ENCODE peak calls at places on chromosomes 13 and 19, in four cellular contexts. One of them, this sample, is unnamed.

GRCh38 chr13:61148691-61149332 is 266.8 kb downstream of the PCDH20 start:
- DNase-seq in uterus: no peak
- DNase-seq in lower leg skin: no peak
- DNase-seq in HCT116: no peak
- DNase-seq in this sample: no peak

GRCh38 chr19:30304540-30304939 is 67.6 kb upstream of the ZNF536 start:
- DNase-seq in uterus: no peak
- DNase-seq in lower leg skin: no peak
- DNase-seq in HCT116: no peak
- DNase-seq in this sample: no peak

GRCh38 chr13:38905861-38906260 is 84.8 kb downstream of the STOML3 start:
- DNase-seq in uterus: no peak
- DNase-seq in lower leg skin: no peak
- DNase-seq in HCT116: no peak
- DNase-seq in this sample: no peak

GRCh38 chr19:13906525-13906904 is 514 bp downstream of the CC2D1A start:
- DNase-seq in uterus: no peak
- DNase-seq in lower leg skin: no peak
- DNase-seq in HCT116: no peak
- DNase-seq in this sample: no peak

GRCh38 chr13:102138635-102139225 is 263.1 kb downstream of the FGF14 start:
- DNase-seq in uterus: no peak
- DNase-seq in lower leg skin: no peak
- DNase-seq in HCT116: no peak
- DNase-seq in this sample: no peak

GRCh38 chr19:45162464-45163143 is 1.8 kb upstream of the NKPD1 start:
- DNase-seq in uterus: no peak
- DNase-seq in lower leg skin: peak
- DNase-seq in HCT116: no peak
- DNase-seq in this sample: no peak

GRCh38 chr13:21901772-21902708 is 231.2 kb downstream of the FGF9 start:
- DNase-seq in uterus: peak
- DNase-seq in lower leg skin: no peak
- DNase-seq in HCT116: no peak
- DNase-seq in this sample: no peak

GRCh38 chr19:54448037-54448773 is 794 bp upstream of the LENG8 start:
- DNase-seq in uterus: peak
- DNase-seq in lower leg skin: peak
- DNase-seq in HCT116: no peak
- DNase-seq in this sample: peak

GRCh38 chr13:33347866-33348265 is 62.3 kb upstream of the STARD13 start:
- DNase-seq in uterus: no peak
- DNase-seq in lower leg skin: no peak
- DNase-seq in HCT116: no peak
- DNase-seq in this sample: no peak

GRCh38 chr13:85798999-85799646 is at the start of gene SLITRK6:
- DNase-seq in uterus: no peak
- DNase-seq in lower leg skin: no peak
- DNase-seq in HCT116: peak
- DNase-seq in this sample: no peak

GRCh38 chr13:88153353-88153752 is 482.2 kb downstream of the SLITRK5 start:
- DNase-seq in uterus: no peak
- DNase-seq in lower leg skin: no peak
- DNase-seq in HCT116: no peak
- DNase-seq in this sample: no peak

GRCh38 chr19:10642473-10642872 is 11.7 kb upstream of the ILF3 start:
- DNase-seq in uterus: no peak
- DNase-seq in lower leg skin: no peak
- DNase-seq in HCT116: no peak
- DNase-seq in this sample: no peak

GRCh38 chr13:90867336-90867683 is 480.2 kb upstream of the MIR17HG start:
- DNase-seq in uterus: peak
- DNase-seq in lower leg skin: peak
- DNase-seq in HCT116: peak
- DNase-seq in this sample: peak

GRCh38 chr19:677601-678380 is 1.6 kb downstream of the FSTL3 start:
- DNase-seq in uterus: no peak
- DNase-seq in lower leg skin: peak
- DNase-seq in HCT116: no peak
- DNase-seq in this sample: peak

GRCh38 chr19:57068921-57069697 is 50.7 kb upstream of the USP29 start:
- DNase-seq in uterus: peak
- DNase-seq in lower leg skin: no peak
- DNase-seq in HCT116: no peak
- DNase-seq in this sample: peak

GRCh38 chr19:1254081-1254527 is 5.7 kb downstream of the MIDN start:
- DNase-seq in uterus: peak
- DNase-seq in lower leg skin: no peak
- DNase-seq in HCT116: no peak
- DNase-seq in this sample: peak

GRCh38 chr13:51158923-51159322 is 47.8 kb upstream of the C13orf42 start:
- DNase-seq in uterus: no peak
- DNase-seq in lower leg skin: no peak
- DNase-seq in HCT116: no peak
- DNase-seq in this sample: no peak

GRCh38 chr13:44653261-44653660 is 77.1 kb upstream of the TSC22D1 start:
- DNase-seq in uterus: no peak
- DNase-seq in lower leg skin: no peak
- DNase-seq in HCT116: no peak
- DNase-seq in this sample: no peak

GRCh38 chr13:18628428-18628827 is 553.2 kb downstream of the TUBA3C start:
- DNase-seq in uterus: no peak
- DNase-seq in lower leg skin: no peak
- DNase-seq in HCT116: no peak
- DNase-seq in this sample: no peak

GRCh38 chr13:40187324-40187795 is 479.1 kb downstream of the FOXO1 start:
- DNase-seq in uterus: no peak
- DNase-seq in lower leg skin: no peak
- DNase-seq in HCT116: no peak
- DNase-seq in this sample: no peak

GRCh38 chr13:73740681-73741080 is 393.5 kb downstream of the KLF12 start:
- DNase-seq in uterus: no peak
- DNase-seq in lower leg skin: no peak
- DNase-seq in HCT116: no peak
- DNase-seq in this sample: no peak

GRCh38 chr13:111153977-111154332 is 38.8 kb downstream of the ARHGEF7 start:
- DNase-seq in uterus: no peak
- DNase-seq in lower leg skin: peak
- DNase-seq in HCT116: no peak
- DNase-seq in this sample: no peak

GRCh38 chr13:95564948-95565347 is 12.4 kb downstream of the CLDN10 start:
- DNase-seq in uterus: no peak
- DNase-seq in lower leg skin: no peak
- DNase-seq in HCT116: no peak
- DNase-seq in this sample: no peak

GRCh38 chr13:72230131-72230530 is 363.1 kb upstream of the DACH1 start:
- DNase-seq in uterus: no peak
- DNase-seq in lower leg skin: no peak
- DNase-seq in HCT116: no peak
- DNase-seq in this sample: no peak

DNA sequence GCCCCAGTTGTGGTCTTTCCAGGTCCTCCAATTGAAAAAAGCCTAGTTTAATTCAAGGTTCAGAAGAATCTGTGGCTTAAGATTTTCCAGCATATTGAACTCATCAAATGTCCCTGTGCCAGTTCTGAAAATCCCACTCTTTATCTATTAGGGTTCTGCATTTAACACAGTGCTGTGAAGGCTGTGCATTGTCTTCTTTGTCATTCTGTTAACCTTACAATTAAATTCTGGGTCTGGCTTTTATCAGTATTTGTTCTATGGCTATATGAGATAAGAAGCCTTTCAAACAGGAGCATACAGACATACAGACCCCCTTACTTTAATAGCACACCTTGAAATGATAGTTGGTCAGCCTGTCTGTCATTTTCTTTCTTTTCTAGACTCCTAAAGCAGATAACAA is 362.1 kb upstream of the DACH1 start:
- DNase-seq in uterus: no peak
- DNase-seq in lower leg skin: no peak
- DNase-seq in HCT116: no peak
- DNase-seq in this sample: no peak
- TF ChIP-seq POLR2A in uterus: no peak
- TF ChIP-seq POLR2A in lower leg skin: no peak
- TF ChIP-seq POLR2A in HCT116: no peak
- TF ChIP-seq POLR2A in this sample: no peak

DNA sequence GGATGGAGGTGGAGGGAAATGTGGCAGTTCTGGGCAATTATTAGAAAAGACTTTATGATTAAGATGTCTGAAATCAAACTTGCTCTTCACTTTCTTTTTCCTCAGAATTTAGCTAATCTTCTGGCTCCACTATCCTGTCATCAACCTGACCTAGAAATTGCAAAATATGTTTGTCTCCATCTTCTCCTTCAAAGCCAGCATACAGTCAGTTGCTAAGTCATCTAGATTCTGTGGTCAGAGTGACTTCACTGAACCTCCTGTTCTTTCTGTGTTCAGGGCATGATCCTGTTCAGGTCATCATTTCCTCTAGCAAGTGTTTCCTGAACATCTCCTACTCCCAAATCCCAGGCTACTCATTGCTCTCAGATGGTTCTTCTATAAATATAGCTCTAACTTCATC is 10.8 kb upstream of the CCNA1 start:
- DNase-seq in uterus: no peak
- DNase-seq in lower leg skin: no peak
- DNase-seq in HCT116: no peak
- DNase-seq in this sample: no peak
- H3K4me3 ChIP-seq in uterus: no peak
- H3K4me3 ChIP-seq in lower leg skin: no peak
- H3K4me3 ChIP-seq in HCT116: no peak
- H3K4me3 ChIP-seq in this sample: no peak

GRCh38 chr13:79314652-79315051 is 91.4 kb downstream of the RBM26 start:
- DNase-seq in uterus: no peak
- DNase-seq in lower leg skin: no peak
- DNase-seq in HCT116: no peak
- DNase-seq in this sample: no peak
- TF ChIP-seq POLR2A in uterus: no peak
- TF ChIP-seq POLR2A in lower leg skin: no peak
- TF ChIP-seq POLR2A in HCT116: no peak
- TF ChIP-seq POLR2A in this sample: no peak

GRCh38 chr19:4374451-4375163 is 25.7 kb downstream of the SH3GL1 start:
- DNase-seq in uterus: peak
- DNase-seq in lower leg skin: peak
- DNase-seq in HCT116: peak
- DNase-seq in this sample: peak

GRCh38 chr19:4376245-4376990 is 23.9 kb downstream of the SH3GL1 start:
- DNase-seq in uterus: no peak
- DNase-seq in lower leg skin: peak
- DNase-seq in HCT116: no peak
- DNase-seq in this sample: no peak

GRCh38 chr19:4373601-4374441 is 26.5 kb downstream of the SH3GL1 start:
- DNase-seq in uterus: peak
- DNase-seq in lower leg skin: peak
- DNase-seq in HCT116: no peak
- DNase-seq in this sample: peak

GRCh38 chr19:4375620-4376228 is 24.6 kb downstream of the SH3GL1 start:
- DNase-seq in uterus: peak
- DNase-seq in lower leg skin: peak
- DNase-seq in HCT116: no peak
- DNase-seq in this sample: no peak

GRCh38 chr19:4375164-4375619 is 25.2 kb downstream of the SH3GL1 start:
- DNase-seq in uterus: no peak
- DNase-seq in lower leg skin: peak
- DNase-seq in HCT116: no peak
- DNase-seq in this sample: no peak
- H3K4me3 ChIP-seq in uterus: no peak
- H3K4me3 ChIP-seq in lower leg skin: no peak
- H3K4me3 ChIP-seq in HCT116: peak
- H3K4me3 ChIP-seq in this sample: no peak

GRCh38 chr19:42093505-42093904 is 17.5 kb downstream of the ZNF574 start:
- DNase-seq in uterus: no peak
- DNase-seq in lower leg skin: no peak
- DNase-seq in HCT116: no peak
- DNase-seq in this sample: no peak
- TF ChIP-seq POLR2A in uterus: no peak
- TF ChIP-seq POLR2A in lower leg skin: no peak
- TF ChIP-seq POLR2A in HCT116: no peak
- TF ChIP-seq POLR2A in this sample: no peak

GRCh38 chr13:48410199-48410598 is 2.7 kb downstream of the LPAR6 start:
- DNase-seq in uterus: no peak
- DNase-seq in lower leg skin: no peak
- DNase-seq in HCT116: no peak
- DNase-seq in this sample: no peak
- H3K4me3 ChIP-seq in uterus: peak
- H3K4me3 ChIP-seq in lower leg skin: no peak
- H3K4me3 ChIP-seq in HCT116: no peak
- H3K4me3 ChIP-seq in this sample: peak

DNA sequence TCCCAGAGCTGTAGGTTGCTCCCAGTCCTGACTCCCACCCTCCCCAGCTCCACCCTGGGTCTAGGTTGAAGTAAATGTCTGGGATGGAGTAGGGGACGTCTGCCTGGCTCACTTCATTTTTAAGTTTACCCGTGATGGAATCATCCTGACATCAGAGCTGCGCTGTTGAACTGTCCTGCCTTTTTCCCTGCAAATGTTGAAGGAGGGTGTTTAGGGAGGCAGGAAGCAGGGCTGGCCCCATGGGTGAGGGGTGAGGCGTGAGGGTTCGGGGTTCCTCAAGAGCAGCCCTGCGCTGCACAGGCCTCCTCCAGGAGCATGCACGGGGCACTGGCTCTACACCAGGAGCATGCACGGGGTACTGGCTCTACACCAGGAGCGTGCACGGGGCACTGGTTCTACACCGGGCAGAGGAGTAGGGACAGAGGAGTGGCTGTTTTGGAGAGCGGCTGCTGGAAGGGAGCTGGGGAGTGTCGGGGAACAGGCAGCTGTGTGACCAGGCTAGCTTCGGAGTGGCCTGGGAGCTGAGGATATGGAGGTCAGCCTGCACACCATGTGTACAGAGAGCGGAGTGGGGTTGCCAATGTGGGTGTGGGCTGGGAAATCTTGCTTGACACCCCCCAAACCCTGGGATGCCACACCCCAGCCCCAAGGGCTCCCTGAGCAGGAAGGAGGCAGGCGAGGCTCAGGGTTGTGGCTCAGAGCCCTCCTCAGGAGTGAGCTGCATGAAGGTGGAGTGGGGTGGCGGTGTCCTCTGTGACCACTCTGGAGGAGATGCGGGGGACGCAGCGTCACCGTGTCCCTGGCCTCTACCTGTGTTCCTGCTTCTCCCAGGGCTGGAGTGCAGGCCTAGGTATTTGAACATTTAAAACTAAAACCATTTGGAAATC is 63.3 kb downstream of the GPR12 start:
- DNase-seq in uterus: no peak
- DNase-seq in lower leg skin: no peak
- DNase-seq in HCT116: no peak
- DNase-seq in this sample: no peak
- TF ChIP-seq POLR2A in uterus: no peak
- TF ChIP-seq POLR2A in lower leg skin: no peak
- TF ChIP-seq POLR2A in HCT116: no peak
- TF ChIP-seq POLR2A in this sample: no peak

GRCh38 chr13:98575009-98575866 is 1.7 kb downstream of the STK24 start:
- DNase-seq in uterus: no peak
- DNase-seq in lower leg skin: no peak
- DNase-seq in HCT116: no peak
- DNase-seq in this sample: no peak
- H3K4me3 ChIP-seq in uterus: peak
- H3K4me3 ChIP-seq in lower leg skin: peak
- H3K4me3 ChIP-seq in HCT116: peak
- H3K4me3 ChIP-seq in this sample: peak